ENCODE peak calls at places on chromosome 3, in six cellular contexts. One of them, this sample, is unnamed.

GRCh38 chr3:185153861-185154629 is 1.2 kb upstream of the C3orf70 start:
- DNase-seq in GM13977: peak
- DNase-seq in coronary artery: no peak
- DNase-seq in ascending aorta: no peak
- DNase-seq in Panc1: no peak
- DNase-seq in stimulated activated CD4-positive, alpha-beta T cell treated with anti-CD3 and anti-CD28 coated beads, TNF-alpha, amount 100 ng/mL, for 4 hours: no peak
- DNase-seq in this sample: no peak

GRCh38 chr3:161600185-161600584 is 103.6 kb downstream of the OTOL1 start:
- DNase-seq in GM13977: no peak
- DNase-seq in coronary artery: no peak
- DNase-seq in ascending aorta: no peak
- DNase-seq in Panc1: no peak
- DNase-seq in stimulated activated CD4-positive, alpha-beta T cell treated with anti-CD3 and anti-CD28 coated beads, TNF-alpha, amount 100 ng/mL, for 4 hours: no peak
- DNase-seq in this sample: no peak

GRCh38 chr3:157920804-157921203 is 185.4 kb downstream of the SHOX2 start:
- DNase-seq in GM13977: no peak
- DNase-seq in coronary artery: no peak
- DNase-seq in ascending aorta: no peak
- DNase-seq in Panc1: no peak
- DNase-seq in stimulated activated CD4-positive, alpha-beta T cell treated with anti-CD3 and anti-CD28 coated beads, TNF-alpha, amount 100 ng/mL, for 4 hours: no peak
- DNase-seq in this sample: no peak

GRCh38 chr3:114213669-114214541 is 23.5 kb downstream of the ZNF80 start:
- DNase-seq in GM13977: peak
- DNase-seq in coronary artery: no peak
- DNase-seq in ascending aorta: no peak
- DNase-seq in Panc1: no peak
- DNase-seq in stimulated activated CD4-positive, alpha-beta T cell treated with anti-CD3 and anti-CD28 coated beads, TNF-alpha, amount 100 ng/mL, for 4 hours: peak
- DNase-seq in this sample: peak

GRCh38 chr3:41265011-41265545 is 65.8 kb downstream of the CTNNB1 start:
- DNase-seq in GM13977: no peak
- DNase-seq in coronary artery: no peak
- DNase-seq in ascending aorta: no peak
- DNase-seq in Panc1: no peak
- DNase-seq in stimulated activated CD4-positive, alpha-beta T cell treated with anti-CD3 and anti-CD28 coated beads, TNF-alpha, amount 100 ng/mL, for 4 hours: no peak
- DNase-seq in this sample: no peak

GRCh38 chr3:197809356-197810020 is 18.4 kb downstream of the LRCH3 start:
- DNase-seq in GM13977: no peak
- DNase-seq in coronary artery: no peak
- DNase-seq in ascending aorta: no peak
- DNase-seq in Panc1: no peak
- DNase-seq in stimulated activated CD4-positive, alpha-beta T cell treated with anti-CD3 and anti-CD28 coated beads, TNF-alpha, amount 100 ng/mL, for 4 hours: no peak
- DNase-seq in this sample: no peak

GRCh38 chr3:145798691-145799550 is 362.1 kb downstream of the PLOD2 start:
- DNase-seq in GM13977: no peak
- DNase-seq in coronary artery: no peak
- DNase-seq in ascending aorta: no peak
- DNase-seq in Panc1: no peak
- DNase-seq in stimulated activated CD4-positive, alpha-beta T cell treated with anti-CD3 and anti-CD28 coated beads, TNF-alpha, amount 100 ng/mL, for 4 hours: no peak
- DNase-seq in this sample: no peak

GRCh38 chr3:178486903-178487302 is 49.3 kb upstream of the KCNMB2 start:
- DNase-seq in GM13977: no peak
- DNase-seq in coronary artery: no peak
- DNase-seq in ascending aorta: no peak
- DNase-seq in Panc1: no peak
- DNase-seq in stimulated activated CD4-positive, alpha-beta T cell treated with anti-CD3 and anti-CD28 coated beads, TNF-alpha, amount 100 ng/mL, for 4 hours: no peak
- DNase-seq in this sample: no peak

GRCh38 chr3:143697975-143698374 is 150.3 kb downstream of the SLC9A9 start:
- DNase-seq in GM13977: no peak
- DNase-seq in coronary artery: no peak
- DNase-seq in ascending aorta: no peak
- DNase-seq in Panc1: no peak
- DNase-seq in stimulated activated CD4-positive, alpha-beta T cell treated with anti-CD3 and anti-CD28 coated beads, TNF-alpha, amount 100 ng/mL, for 4 hours: no peak
- DNase-seq in this sample: no peak

GRCh38 chr3:72517804-72518442 is 330.3 kb downstream of the SHQ1 start:
- DNase-seq in GM13977: no peak
- DNase-seq in coronary artery: no peak
- DNase-seq in ascending aorta: no peak
- DNase-seq in Panc1: no peak
- DNase-seq in stimulated activated CD4-positive, alpha-beta T cell treated with anti-CD3 and anti-CD28 coated beads, TNF-alpha, amount 100 ng/mL, for 4 hours: no peak
- DNase-seq in this sample: no peak

GRCh38 chr3:184549793-184550585 is 11.6 kb upstream of the EPHB3 start:
- DNase-seq in GM13977: no peak
- DNase-seq in coronary artery: no peak
- DNase-seq in ascending aorta: no peak
- DNase-seq in Panc1: no peak
- DNase-seq in stimulated activated CD4-positive, alpha-beta T cell treated with anti-CD3 and anti-CD28 coated beads, TNF-alpha, amount 100 ng/mL, for 4 hours: no peak
- DNase-seq in this sample: no peak

GRCh38 chr3:16148783-16149182 is 25.7 kb upstream of the GALNT15 start:
- DNase-seq in GM13977: no peak
- DNase-seq in coronary artery: peak
- DNase-seq in ascending aorta: no peak
- DNase-seq in Panc1: no peak
- DNase-seq in stimulated activated CD4-positive, alpha-beta T cell treated with anti-CD3 and anti-CD28 coated beads, TNF-alpha, amount 100 ng/mL, for 4 hours: no peak
- DNase-seq in this sample: no peak

GRCh38 chr3:106281231-106281630 is 412.4 kb upstream of the CBLB start:
- DNase-seq in GM13977: no peak
- DNase-seq in coronary artery: no peak
- DNase-seq in ascending aorta: no peak
- DNase-seq in Panc1: no peak
- DNase-seq in stimulated activated CD4-positive, alpha-beta T cell treated with anti-CD3 and anti-CD28 coated beads, TNF-alpha, amount 100 ng/mL, for 4 hours: no peak
- DNase-seq in this sample: no peak

This sample was measured in memory B cell.